ENCODE peak calls at places on chromosomes 1 and 21, in eight cellular contexts. S is left lung, A is keratinocyte, I is heart left ventricle, T is adrenal gland, Z is K562, D is AG04450, B is lower leg skin. H is an unnamed sample.

GRCh38 chr1:203548917-203549708 is 55.2 kb downstream of the OPTC start:
- DNase-seq in S (no peak), A (no peak), I (no peak), T (no peak), Z (no peak), D (no peak), B (no peak), H (no peak)

GRCh38 chr1:150545486-150546032 is 3.6 kb upstream of the ADAMTSL4 start:
- DNase-seq in S (no peak), A (no peak), I (no peak), T (no peak), Z (peak; percentile 77), D (no peak), B (no peak), H (no peak)

GRCh38 chr21:34180826-34181359 is 107.5 kb downstream of the MRPS6 start:
- DNase-seq in S (no peak), A (no peak), I (no peak), T (no peak), Z (no peak), D (no peak), B (no peak), H (no peak)

GRCh38 chr1:70324683-70325082 is 29.8 kb downstream of the ANKRD13C start:
- DNase-seq in S (no peak), A (no peak), I (no peak), T (no peak), Z (peak; percentile 12), D (no peak), B (no peak), H (no peak)

GRCh38 chr1:18440385-18441226 is 40.1 kb upstream of the KLHDC7A start:
- DNase-seq in S (no peak), A (no peak), I (no peak), T (no peak), Z (no peak), D (no peak), B (no peak), H (no peak)

GRCh38 chr1:58104960-58105359 is 441.6 kb downstream of the OMA1 start:
- DNase-seq in S (no peak), A (no peak), I (no peak), T (no peak), Z (no peak), D (no peak), B (no peak), H (no peak)

GRCh38 chr1:61836649-61837048 is 94.4 kb downstream of the PATJ start:
- DNase-seq in S (no peak), A (no peak), I (no peak), T (peak; percentile 63), Z (no peak), D (no peak), B (no peak), H (no peak)

GRCh38 chr1:6245869-6246496 is 2.0 kb downstream of the HES3 start:
- DNase-seq in S (no peak), A (no peak), I (no peak), T (no peak), Z (peak; percentile 77), D (no peak), B (no peak), H (no peak)

GRCh38 chr1:42419449-42419848 is 36.4 kb downstream of the ZMYND12 start:
- DNase-seq in S (peak; percentile 34), A (no peak), I (no peak), T (no peak), Z (no peak), D (no peak), B (no peak), H (no peak)

GRCh38 chr21:20110368-20110767 is 887.8 kb upstream of the NCAM2 start:
- DNase-seq in S (no peak), A (no peak), I (no peak), T (no peak), Z (no peak), D (no peak), B (no peak), H (no peak)

GRCh38 chr1:9100471-9101043 is 28.3 kb downstream of the GPR157 start:
- DNase-seq in S (no peak), A (no peak), I (no peak), T (no peak), Z (no peak), D (no peak), B (no peak), H (no peak)

GRCh38 chr1:4054957-4055676 is 155.0 kb upstream of the C1orf174 start:
- DNase-seq in S (no peak), A (no peak), I (peak; percentile 40), T (no peak), Z (no peak), D (no peak), B (no peak), H (no peak)

GRCh38 chr1:181117648-181118449 is 29.3 kb downstream of the IER5 start:
- DNase-seq in S (peak; percentile 85), A (no peak), I (no peak), T (no peak), Z (no peak), D (no peak), B (no peak), H (no peak)

GRCh38 chr1:46533179-46533864 is 18.1 kb downstream of the KNCN start:
- DNase-seq in S (no peak), A (no peak), I (no peak), T (no peak), Z (no peak), D (no peak), B (no peak), H (no peak)

GRCh38 chr1:23759277-23759676 is 16.0 kb downstream of the ELOA start:
- DNase-seq in S (no peak), A (no peak), I (no peak), T (no peak), Z (no peak), D (no peak), B (no peak), H (no peak)

GRCh38 chr1:241423541-241424479 is 66.8 kb upstream of the RGS7 start:
- DNase-seq in S (no peak), A (no peak), I (no peak), T (peak; percentile 27), Z (no peak), D (peak; percentile 8), B (no peak), H (no peak)

GRCh38 chr1:200041337-200042118 is 14.0 kb downstream of the NR5A2 start:
- DNase-seq in S (no peak), A (no peak), I (no peak), T (no peak), Z (no peak), D (no peak), B (no peak), H (no peak)

GRCh38 chr21:46056450-46056903 is 41.4 kb upstream of the COL6A2 start:
- DNase-seq in S (peak; percentile 66), A (no peak), I (peak; percentile 88), T (peak; percentile 87), Z (no peak), D (peak; percentile 81), B (peak; percentile 73), H (no peak)

GRCh38 chr1:62228883-62229187 is 34.2 kb downstream of the L1TD1 start:
- DNase-seq in S (no peak), A (no peak), I (no peak), T (no peak), Z (no peak), D (no peak), B (no peak), H (no peak)

GRCh38 chr1:52702886-52703787 is 5.0 kb upstream of the COA7 start:
- DNase-seq in S (peak; percentile 94), A (peak; percentile 62), I (peak; percentile 91), T (peak; percentile 97), Z (peak; percentile 97), D (no peak), B (peak; percentile 89), H (peak; percentile 67)

GRCh38 chr21:21845901-21846396 is 847.7 kb downstream of the NCAM2 start:
- DNase-seq in S (no peak), A (no peak), I (no peak), T (no peak), Z (no peak), D (no peak), B (no peak), H (no peak)

GRCh38 chr21:46057111-46057709 is 40.7 kb upstream of the COL6A2 start:
- DNase-seq in S (no peak), A (no peak), I (no peak), T (no peak), Z (no peak), D (no peak), B (no peak), H (no peak)

DNA sequence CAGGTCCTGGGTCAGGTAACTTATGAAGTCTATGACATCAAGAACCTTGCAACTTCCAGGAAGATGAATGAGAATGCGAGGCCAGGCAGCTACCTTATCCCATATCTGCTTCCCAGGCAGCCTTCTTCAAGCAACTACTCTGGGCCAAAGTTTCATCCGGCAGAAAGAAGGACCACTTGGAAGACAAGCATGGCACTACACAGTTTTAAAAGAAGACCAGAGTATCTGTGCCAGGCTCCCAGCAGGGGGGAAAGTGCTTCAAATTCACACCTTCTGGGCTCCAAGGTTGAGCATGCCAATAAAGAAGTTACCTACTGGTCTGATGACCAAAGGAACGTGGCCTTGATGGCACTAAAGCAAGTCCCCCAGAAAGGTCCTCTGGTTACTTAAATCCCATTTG is 73.4 kb downstream of the CD46 start:
- DNase-seq in S (no peak), A (no peak), I (no peak), T (no peak), Z (no peak), D (no peak), B (no peak), H (no peak)
- H3K4me3 ChIP-seq in S (no peak overlapping the region), A (no peak overlapping the region), I (peak overlapping the region; percentile 34), T (no peak overlapping the region), Z (peak overlapping the region; percentile 16), D (no peak overlapping the region), B (no peak overlapping the region), H (peak overlapping the region; percentile 52)

GRCh38 chr1:37480125-37480466 is 5.7 kb downstream of the ZC3H12A start:
- DNase-seq in S (no peak), A (peak; percentile 23), I (no peak), T (no peak), Z (no peak), D (no peak), B (no peak), H (no peak)
- TF ChIP-seq CTCF in S (no peak), A (no peak), I (no peak), T (no peak), Z (no peak), D (no peak), B (no peak), H (no peak)

DNA sequence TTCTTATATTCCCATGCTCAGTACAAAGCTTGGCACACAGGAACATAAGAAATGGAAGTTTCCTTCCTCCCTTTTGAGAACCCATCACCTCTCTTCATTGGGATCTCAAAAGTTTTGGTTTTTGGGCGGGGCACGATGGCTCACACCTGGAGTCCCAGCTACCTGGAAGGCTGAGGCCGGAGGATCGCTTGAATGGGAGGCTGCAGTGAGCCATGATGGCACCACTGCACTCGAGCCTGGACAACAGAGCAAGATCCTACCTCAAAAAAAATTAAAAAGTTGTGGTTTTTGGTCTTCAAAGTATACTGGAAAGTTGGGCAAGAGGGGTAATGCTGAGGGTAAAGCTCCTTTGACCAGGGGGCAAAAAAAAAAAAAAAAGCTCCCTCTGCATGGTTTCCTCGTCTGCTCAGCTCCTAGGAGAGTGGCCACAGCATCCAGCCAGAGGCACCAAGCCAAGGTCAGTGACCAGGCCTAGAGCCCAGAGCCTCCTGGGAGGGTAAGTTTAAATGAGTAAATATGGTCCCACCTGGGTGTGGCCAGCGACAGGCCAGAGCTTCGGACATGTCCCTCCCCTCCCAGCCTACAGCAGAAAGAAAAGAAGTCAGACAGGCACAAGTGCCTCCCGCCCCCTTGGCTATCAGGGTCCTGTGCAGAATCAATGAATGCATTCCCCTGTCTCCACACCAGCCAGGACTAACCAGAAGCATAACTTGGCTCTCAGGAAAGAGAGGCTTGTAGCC is 5.0 kb downstream of the MEF2D start:
- DNase-seq in S (no peak), A (no peak), I (peak; percentile 81), T (peak; percentile 89), Z (no peak), D (no peak), B (no peak), H (no peak)
- H3K4me3 ChIP-seq in S (no peak overlapping the region), A (no peak overlapping the region), I (peak overlapping the region; percentile 98), T (no peak overlapping the region), Z (no peak overlapping the region), D (no peak overlapping the region), B (no peak overlapping the region), H (no peak overlapping the region)

GRCh38 chr1:103788377-103788776 is 38.7 kb downstream of the AMY1C start:
- DNase-seq in S (no peak), A (no peak), I (no peak), T (no peak), Z (no peak), D (no peak), B (no peak), H (no peak)
- TF ChIP-seq CTCF in S (no peak), A (no peak), I (no peak), T (no peak), Z (no peak), D (no peak), B (no peak), H (peak; percentile 12)